ENCODE peak calls at places on chromosome 11, in five cellular contexts. One of them, this sample, is unnamed.

GRCh38 chr11:104462346-104462745 is 298.4 kb upstream of the PDGFD start:
- DNase-seq in amygdala: no peak
- DNase-seq in activated CD8-positive, alpha-beta memory T cell treated with anti-CD3 and anti-CD28 coated beads, Interleukin-2, amount 10 ng/mL, durations not matched to agents 7 days and 5 days: no peak
- DNase-seq in fibroblast of the conjunctiva: peak; percentile 91
- DNase-seq in NCI-H774: no peak
- DNase-seq in this sample: no peak

GRCh38 chr11:69918231-69918937 is 99.2 kb upstream of the FGF3 start:
- DNase-seq in amygdala: no peak
- DNase-seq in activated CD8-positive, alpha-beta memory T cell treated with anti-CD3 and anti-CD28 coated beads, Interleukin-2, amount 10 ng/mL, durations not matched to agents 7 days and 5 days: no peak
- DNase-seq in fibroblast of the conjunctiva: no peak
- DNase-seq in NCI-H774: no peak
- DNase-seq in this sample: no peak

GRCh38 chr11:127055240-127055639 is 54.7 kb upstream of the KIRREL3 start:
- DNase-seq in amygdala: no peak
- DNase-seq in activated CD8-positive, alpha-beta memory T cell treated with anti-CD3 and anti-CD28 coated beads, Interleukin-2, amount 10 ng/mL, durations not matched to agents 7 days and 5 days: no peak
- DNase-seq in fibroblast of the conjunctiva: no peak
- DNase-seq in NCI-H774: no peak
- DNase-seq in this sample: no peak

GRCh38 chr11:122202161-122202950 is 86.3 kb upstream of the BLID start:
- DNase-seq in amygdala: no peak
- DNase-seq in activated CD8-positive, alpha-beta memory T cell treated with anti-CD3 and anti-CD28 coated beads, Interleukin-2, amount 10 ng/mL, durations not matched to agents 7 days and 5 days: no peak
- DNase-seq in fibroblast of the conjunctiva: peak; percentile 79
- DNase-seq in NCI-H774: no peak
- DNase-seq in this sample: no peak

GRCh38 chr11:112363527-112363926 is 102.9 kb upstream of the PLET1 start:
- DNase-seq in amygdala: no peak
- DNase-seq in activated CD8-positive, alpha-beta memory T cell treated with anti-CD3 and anti-CD28 coated beads, Interleukin-2, amount 10 ng/mL, durations not matched to agents 7 days and 5 days: no peak
- DNase-seq in fibroblast of the conjunctiva: peak; percentile 47
- DNase-seq in NCI-H774: no peak
- DNase-seq in this sample: no peak

GRCh38 chr11:125446279-125446678 is 49.8 kb downstream of the FEZ1 start:
- DNase-seq in amygdala: no peak
- DNase-seq in activated CD8-positive, alpha-beta memory T cell treated with anti-CD3 and anti-CD28 coated beads, Interleukin-2, amount 10 ng/mL, durations not matched to agents 7 days and 5 days: peak; percentile 7
- DNase-seq in fibroblast of the conjunctiva: no peak
- DNase-seq in NCI-H774: no peak
- DNase-seq in this sample: no peak

GRCh38 chr11:87325490-87325872 is 287.7 kb downstream of the TMEM135 start:
- DNase-seq in amygdala: no peak
- DNase-seq in activated CD8-positive, alpha-beta memory T cell treated with anti-CD3 and anti-CD28 coated beads, Interleukin-2, amount 10 ng/mL, durations not matched to agents 7 days and 5 days: no peak
- DNase-seq in fibroblast of the conjunctiva: no peak
- DNase-seq in NCI-H774: no peak
- DNase-seq in this sample: no peak

GRCh38 chr11:107293677-107294344 is 163.8 kb downstream of the CWF19L2 start:
- DNase-seq in amygdala: no peak
- DNase-seq in activated CD8-positive, alpha-beta memory T cell treated with anti-CD3 and anti-CD28 coated beads, Interleukin-2, amount 10 ng/mL, durations not matched to agents 7 days and 5 days: no peak
- DNase-seq in fibroblast of the conjunctiva: no peak
- DNase-seq in NCI-H774: no peak
- DNase-seq in this sample: no peak

GRCh38 chr11:75918295-75918694 is 103.3 kb downstream of the UVRAG start:
- DNase-seq in amygdala: no peak
- DNase-seq in activated CD8-positive, alpha-beta memory T cell treated with anti-CD3 and anti-CD28 coated beads, Interleukin-2, amount 10 ng/mL, durations not matched to agents 7 days and 5 days: no peak
- DNase-seq in fibroblast of the conjunctiva: no peak
- DNase-seq in NCI-H774: no peak
- DNase-seq in this sample: no peak

GRCh38 chr11:44711772-44712608 is 14.8 kb upstream of the TSPAN18 start:
- DNase-seq in amygdala: no peak
- DNase-seq in activated CD8-positive, alpha-beta memory T cell treated with anti-CD3 and anti-CD28 coated beads, Interleukin-2, amount 10 ng/mL, durations not matched to agents 7 days and 5 days: no peak
- DNase-seq in fibroblast of the conjunctiva: no peak
- DNase-seq in NCI-H774: no peak
- DNase-seq in this sample: no peak

GRCh38 chr11:118916842-118917388 is 8.8 kb downstream of the BCL9L start:
- DNase-seq in amygdala: no peak
- DNase-seq in activated CD8-positive, alpha-beta memory T cell treated with anti-CD3 and anti-CD28 coated beads, Interleukin-2, amount 10 ng/mL, durations not matched to agents 7 days and 5 days: no peak
- DNase-seq in fibroblast of the conjunctiva: no peak
- DNase-seq in NCI-H774: no peak
- DNase-seq in this sample: no peak

GRCh38 chr11:47991266-47991830 is 11.0 kb downstream of the PTPRJ start:
- DNase-seq in amygdala: no peak
- DNase-seq in activated CD8-positive, alpha-beta memory T cell treated with anti-CD3 and anti-CD28 coated beads, Interleukin-2, amount 10 ng/mL, durations not matched to agents 7 days and 5 days: no peak
- DNase-seq in fibroblast of the conjunctiva: no peak
- DNase-seq in NCI-H774: peak; percentile 56
- DNase-seq in this sample: no peak

GRCh38 chr11:23924226-23924625 is 572.6 kb upstream of the LUZP2 start:
- DNase-seq in amygdala: no peak
- DNase-seq in activated CD8-positive, alpha-beta memory T cell treated with anti-CD3 and anti-CD28 coated beads, Interleukin-2, amount 10 ng/mL, durations not matched to agents 7 days and 5 days: no peak
- DNase-seq in fibroblast of the conjunctiva: no peak
- DNase-seq in NCI-H774: no peak
- DNase-seq in this sample: no peak

GRCh38 chr11:117182551-117182935 is 4.0 kb downstream of the SIDT2 start:
- DNase-seq in amygdala: no peak
- DNase-seq in activated CD8-positive, alpha-beta memory T cell treated with anti-CD3 and anti-CD28 coated beads, Interleukin-2, amount 10 ng/mL, durations not matched to agents 7 days and 5 days: no peak
- DNase-seq in fibroblast of the conjunctiva: no peak
- DNase-seq in NCI-H774: no peak
- DNase-seq in this sample: no peak

GRCh38 chr11:9901931-9902330 is 238.1 kb downstream of the SWAP70 start:
- DNase-seq in amygdala: no peak
- DNase-seq in activated CD8-positive, alpha-beta memory T cell treated with anti-CD3 and anti-CD28 coated beads, Interleukin-2, amount 10 ng/mL, durations not matched to agents 7 days and 5 days: no peak
- DNase-seq in fibroblast of the conjunctiva: no peak
- DNase-seq in NCI-H774: no peak
- DNase-seq in this sample: no peak

GRCh38 chr11:58574851-58575250 is 805 bp downstream of the LPXN start:
- DNase-seq in amygdala: no peak
- DNase-seq in activated CD8-positive, alpha-beta memory T cell treated with anti-CD3 and anti-CD28 coated beads, Interleukin-2, amount 10 ng/mL, durations not matched to agents 7 days and 5 days: no peak
- DNase-seq in fibroblast of the conjunctiva: peak; percentile 30
- DNase-seq in NCI-H774: no peak
- DNase-seq in this sample: peak; percentile 46

GRCh38 chr11:3836903-3837302 is 3.9 kb downstream of the RHOG start:
- DNase-seq in amygdala: no peak
- DNase-seq in activated CD8-positive, alpha-beta memory T cell treated with anti-CD3 and anti-CD28 coated beads, Interleukin-2, amount 10 ng/mL, durations not matched to agents 7 days and 5 days: peak; percentile 79
- DNase-seq in fibroblast of the conjunctiva: no peak
- DNase-seq in NCI-H774: no peak
- DNase-seq in this sample: no peak

GRCh38 chr11:46427364-46427763 is 35.8 kb upstream of the CHRM4 start:
- DNase-seq in amygdala: no peak
- DNase-seq in activated CD8-positive, alpha-beta memory T cell treated with anti-CD3 and anti-CD28 coated beads, Interleukin-2, amount 10 ng/mL, durations not matched to agents 7 days and 5 days: no peak
- DNase-seq in fibroblast of the conjunctiva: no peak
- DNase-seq in NCI-H774: no peak
- DNase-seq in this sample: no peak

GRCh38 chr11:2795491-2795991 is 90.0 kb downstream of the CDKN1C start:
- DNase-seq in amygdala: no peak
- DNase-seq in activated CD8-positive, alpha-beta memory T cell treated with anti-CD3 and anti-CD28 coated beads, Interleukin-2, amount 10 ng/mL, durations not matched to agents 7 days and 5 days: no peak
- DNase-seq in fibroblast of the conjunctiva: no peak
- DNase-seq in NCI-H774: no peak
- DNase-seq in this sample: no peak

GRCh38 chr11:34476853-34477252 is 36.7 kb downstream of the ELF5 start:
- DNase-seq in amygdala: no peak
- DNase-seq in activated CD8-positive, alpha-beta memory T cell treated with anti-CD3 and anti-CD28 coated beads, Interleukin-2, amount 10 ng/mL, durations not matched to agents 7 days and 5 days: no peak
- DNase-seq in fibroblast of the conjunctiva: no peak
- DNase-seq in NCI-H774: no peak
- DNase-seq in this sample: no peak

GRCh38 chr11:8886332-8886731 is 24.7 kb upstream of the AKIP1 start:
- DNase-seq in amygdala: no peak
- DNase-seq in activated CD8-positive, alpha-beta memory T cell treated with anti-CD3 and anti-CD28 coated beads, Interleukin-2, amount 10 ng/mL, durations not matched to agents 7 days and 5 days: no peak
- DNase-seq in fibroblast of the conjunctiva: no peak
- DNase-seq in NCI-H774: no peak
- DNase-seq in this sample: no peak

This sample was measured in GM04504.